ENCODE peak calls at places on chromosome 2, in six cellular contexts. U is T1000; T is activated naive CD4-positive, alpha-beta T cell; X is ovary; O is EH; V is ELF-1. K is an unnamed sample.

GRCh38 chr2:206993512-206993911 is 54.2 kb downstream of the CPO start:
- DNase-seq in U (no peak), T (no peak), X (no peak), O (peak), V (no peak), K (no peak)

GRCh38 chr2:96530474-96531357 is 5.8 kb upstream of the ARID5A start:
- DNase-seq in U (no peak), T (no peak), X (no peak), O (peak), V (no peak), K (no peak)

GRCh38 chr2:227460079-227460485 is 11.9 kb upstream of the AGFG1 start:
- DNase-seq in U (peak), T (peak), X (no peak), O (peak), V (no peak), K (no peak)

GRCh38 chr2:177400337-177400923 is 7.9 kb downstream of the AGPS start:
- DNase-seq in U (no peak), T (no peak), X (no peak), O (no peak), V (no peak), K (no peak)

GRCh38 chr2:230627806-230628724 is 84.6 kb upstream of the CAB39 start:
- DNase-seq in U (no peak), T (no peak), X (no peak), O (peak), V (no peak), K (peak)

GRCh38 chr2:47260971-47261370 is 105.9 kb upstream of the STPG4 start:
- DNase-seq in U (no peak), T (no peak), X (no peak), O (no peak), V (peak), K (no peak)

GRCh38 chr2:178863856-178864620 is 56.8 kb upstream of the TTN start:
- DNase-seq in U (no peak), T (no peak), X (peak), O (peak), V (peak), K (no peak)

GRCh38 chr2:222287862-222288479 is 10.8 kb downstream of the PAX3 start:
- DNase-seq in U (no peak), T (no peak), X (no peak), O (no peak), V (no peak), K (no peak)

GRCh38 chr2:225431387-225431786 is 31.9 kb downstream of the NYAP2 start:
- DNase-seq in U (no peak), T (no peak), X (no peak), O (no peak), V (no peak), K (peak)

GRCh38 chr2:65503746-65504145 is 71.3 kb upstream of the SPRED2 start:
- DNase-seq in U (no peak), T (no peak), X (no peak), O (no peak), V (no peak), K (no peak)

GRCh38 chr2:174972924-174973323 is 32.3 kb downstream of the CHN1 start:
- DNase-seq in U (no peak), T (no peak), X (no peak), O (peak), V (no peak), K (no peak)

K was measured in NCI-H2029.